ENCODE peak calls at places on chromosome X, in four cellular contexts. One of them, this sample, is unnamed.

GRCh38 chrX:135086197-135086854 is 34.0 kb downstream of the ETDB start:
- DNase-seq in mesenteric fat pad: no peak
- DNase-seq in WERI-Rb-1: peak
- DNase-seq in stimulated activated CD8-positive, alpha-beta memory T cell treated with anti-CD3 and anti-CD28 coated beads, Interleukin-4, amount 100 ng/mL, for 1 hour: no peak
- DNase-seq in this sample: no peak

GRCh38 chrX:135982860-135983259 is 2.4 kb upstream of the SLC9A6 start:
- DNase-seq in mesenteric fat pad: no peak
- DNase-seq in WERI-Rb-1: no peak
- DNase-seq in stimulated activated CD8-positive, alpha-beta memory T cell treated with anti-CD3 and anti-CD28 coated beads, Interleukin-4, amount 100 ng/mL, for 1 hour: no peak
- DNase-seq in this sample: no peak

GRCh38 chrX:103831342-103831802 is 685 bp downstream of the RAB9B start:
- DNase-seq in mesenteric fat pad: no peak
- DNase-seq in WERI-Rb-1: no peak
- DNase-seq in stimulated activated CD8-positive, alpha-beta memory T cell treated with anti-CD3 and anti-CD28 coated beads, Interleukin-4, amount 100 ng/mL, for 1 hour: no peak
- DNase-seq in this sample: no peak

GRCh38 chrX:154019061-154019621 is 561 bp downstream of the IRAK1 start:
- DNase-seq in mesenteric fat pad: no peak
- DNase-seq in WERI-Rb-1: no peak
- DNase-seq in stimulated activated CD8-positive, alpha-beta memory T cell treated with anti-CD3 and anti-CD28 coated beads, Interleukin-4, amount 100 ng/mL, for 1 hour: no peak
- DNase-seq in this sample: no peak

GRCh38 chrX:123876844-123877243 is 17.0 kb downstream of the XIAP start:
- DNase-seq in mesenteric fat pad: no peak
- DNase-seq in WERI-Rb-1: no peak
- DNase-seq in stimulated activated CD8-positive, alpha-beta memory T cell treated with anti-CD3 and anti-CD28 coated beads, Interleukin-4, amount 100 ng/mL, for 1 hour: no peak
- DNase-seq in this sample: no peak

GRCh38 chrX:55695227-55696018 is 22.1 kb upstream of the RRAGB start:
- DNase-seq in mesenteric fat pad: no peak
- DNase-seq in WERI-Rb-1: no peak
- DNase-seq in stimulated activated CD8-positive, alpha-beta memory T cell treated with anti-CD3 and anti-CD28 coated beads, Interleukin-4, amount 100 ng/mL, for 1 hour: no peak
- DNase-seq in this sample: no peak

GRCh38 chrX:776061-776460 is 145.5 kb downstream of the SHOX start:
- DNase-seq in mesenteric fat pad: peak
- DNase-seq in WERI-Rb-1: no peak
- DNase-seq in stimulated activated CD8-positive, alpha-beta memory T cell treated with anti-CD3 and anti-CD28 coated beads, Interleukin-4, amount 100 ng/mL, for 1 hour: no peak
- DNase-seq in this sample: no peak

GRCh38 chrX:9847071-9847470 is 60.8 kb downstream of the SHROOM2 start:
- DNase-seq in mesenteric fat pad: no peak
- DNase-seq in WERI-Rb-1: no peak
- DNase-seq in stimulated activated CD8-positive, alpha-beta memory T cell treated with anti-CD3 and anti-CD28 coated beads, Interleukin-4, amount 100 ng/mL, for 1 hour: no peak
- DNase-seq in this sample: no peak

GRCh38 chrX:118536687-118537461 is 41.3 kb downstream of the DOCK11 start:
- DNase-seq in mesenteric fat pad: no peak
- DNase-seq in WERI-Rb-1: no peak
- DNase-seq in stimulated activated CD8-positive, alpha-beta memory T cell treated with anti-CD3 and anti-CD28 coated beads, Interleukin-4, amount 100 ng/mL, for 1 hour: no peak
- DNase-seq in this sample: no peak

GRCh38 chrX:16212436-16212835 is 45.2 kb downstream of the MAGEB17 start:
- DNase-seq in mesenteric fat pad: no peak
- DNase-seq in WERI-Rb-1: no peak
- DNase-seq in stimulated activated CD8-positive, alpha-beta memory T cell treated with anti-CD3 and anti-CD28 coated beads, Interleukin-4, amount 100 ng/mL, for 1 hour: no peak
- DNase-seq in this sample: no peak

GRCh38 chrX:106611682-106612402 is at the start of gene RADX:
- DNase-seq in mesenteric fat pad: peak
- DNase-seq in WERI-Rb-1: peak
- DNase-seq in stimulated activated CD8-positive, alpha-beta memory T cell treated with anti-CD3 and anti-CD28 coated beads, Interleukin-4, amount 100 ng/mL, for 1 hour: peak
- DNase-seq in this sample: peak

GRCh38 chrX:115233497-115234219 is at the start of gene LRCH2:
- DNase-seq in mesenteric fat pad: no peak
- DNase-seq in WERI-Rb-1: peak
- DNase-seq in stimulated activated CD8-positive, alpha-beta memory T cell treated with anti-CD3 and anti-CD28 coated beads, Interleukin-4, amount 100 ng/mL, for 1 hour: no peak
- DNase-seq in this sample: no peak

GRCh38 chrX:57607295-57608187 is 15.7 kb downstream of the ZXDB start:
- DNase-seq in mesenteric fat pad: no peak
- DNase-seq in WERI-Rb-1: peak
- DNase-seq in stimulated activated CD8-positive, alpha-beta memory T cell treated with anti-CD3 and anti-CD28 coated beads, Interleukin-4, amount 100 ng/mL, for 1 hour: no peak
- DNase-seq in this sample: no peak

GRCh38 chrX:16491461-16491860 is 158.5 kb upstream of the S100G start:
- DNase-seq in mesenteric fat pad: no peak
- DNase-seq in WERI-Rb-1: no peak
- DNase-seq in stimulated activated CD8-positive, alpha-beta memory T cell treated with anti-CD3 and anti-CD28 coated beads, Interleukin-4, amount 100 ng/mL, for 1 hour: no peak
- DNase-seq in this sample: no peak

GRCh38 chrX:109635151-109635550 is 10.2 kb upstream of the KCNE5 start:
- DNase-seq in mesenteric fat pad: no peak
- DNase-seq in WERI-Rb-1: no peak
- DNase-seq in stimulated activated CD8-positive, alpha-beta memory T cell treated with anti-CD3 and anti-CD28 coated beads, Interleukin-4, amount 100 ng/mL, for 1 hour: no peak
- DNase-seq in this sample: no peak

GRCh38 chrX:148658115-148658725 is 157.8 kb downstream of the AFF2 start:
- DNase-seq in mesenteric fat pad: no peak
- DNase-seq in WERI-Rb-1: no peak
- DNase-seq in stimulated activated CD8-positive, alpha-beta memory T cell treated with anti-CD3 and anti-CD28 coated beads, Interleukin-4, amount 100 ng/mL, for 1 hour: no peak
- DNase-seq in this sample: no peak

GRCh38 chrX:43707812-43708548 is 51.9 kb downstream of the MAOA start:
- DNase-seq in mesenteric fat pad: no peak
- DNase-seq in WERI-Rb-1: no peak
- DNase-seq in stimulated activated CD8-positive, alpha-beta memory T cell treated with anti-CD3 and anti-CD28 coated beads, Interleukin-4, amount 100 ng/mL, for 1 hour: no peak
- DNase-seq in this sample: no peak

GRCh38 chrX:136185409-136186022 is 38.2 kb downstream of the FHL1 start:
- DNase-seq in mesenteric fat pad: no peak
- DNase-seq in WERI-Rb-1: no peak
- DNase-seq in stimulated activated CD8-positive, alpha-beta memory T cell treated with anti-CD3 and anti-CD28 coated beads, Interleukin-4, amount 100 ng/mL, for 1 hour: no peak
- DNase-seq in this sample: no peak

GRCh38 chrX:70117738-70118137 is 15.5 kb upstream of the IGBP1 start:
- DNase-seq in mesenteric fat pad: no peak
- DNase-seq in WERI-Rb-1: no peak
- DNase-seq in stimulated activated CD8-positive, alpha-beta memory T cell treated with anti-CD3 and anti-CD28 coated beads, Interleukin-4, amount 100 ng/mL, for 1 hour: no peak
- DNase-seq in this sample: no peak

GRCh38 chrX:41516995-41517660 is 70.0 kb downstream of the NYX start:
- DNase-seq in mesenteric fat pad: no peak
- DNase-seq in WERI-Rb-1: no peak
- DNase-seq in stimulated activated CD8-positive, alpha-beta memory T cell treated with anti-CD3 and anti-CD28 coated beads, Interleukin-4, amount 100 ng/mL, for 1 hour: no peak
- DNase-seq in this sample: no peak

GRCh38 chrX:68694429-68695205 is 47.2 kb downstream of the STARD8 start:
- DNase-seq in mesenteric fat pad: no peak
- DNase-seq in WERI-Rb-1: no peak
- DNase-seq in stimulated activated CD8-positive, alpha-beta memory T cell treated with anti-CD3 and anti-CD28 coated beads, Interleukin-4, amount 100 ng/mL, for 1 hour: no peak
- DNase-seq in this sample: no peak

GRCh38 chrX:138411048-138411447 is 300.5 kb downstream of the FGF13 start:
- DNase-seq in mesenteric fat pad: no peak
- DNase-seq in WERI-Rb-1: no peak
- DNase-seq in stimulated activated CD8-positive, alpha-beta memory T cell treated with anti-CD3 and anti-CD28 coated beads, Interleukin-4, amount 100 ng/mL, for 1 hour: no peak
- DNase-seq in this sample: no peak

This sample was measured in cortex of kidney.